ENCODE peak calls at places on chromosomes 5 and 9, in six cellular contexts. One of them, this sample, is unnamed.

GRCh38 chr5:74424162-74424868 is 216.2 kb downstream of the ENC1 start:
- DNase-seq in neuronal stem cell: no peak
- DNase-seq in H1: no peak
- DNase-seq in IMR-90: no peak
- DNase-seq in H9: no peak
- DNase-seq in mesenchymal stem cell: no peak
- DNase-seq in this sample: peak

GRCh38 chr5:441996-442334 is 1.0 kb upstream of the EXOC3 start:
- DNase-seq in mesenchymal stem cell: no peak
- DNase-seq in neuronal stem cell: no peak
- DNase-seq in IMR-90: no peak
- DNase-seq in H9: peak
- DNase-seq in H1: no peak
- DNase-seq in this sample: no peak

GRCh38 chr5:116621599-116621998 is 47.0 kb upstream of the SEMA6A start:
- DNase-seq in H1: no peak
- DNase-seq in mesenchymal stem cell: no peak
- DNase-seq in neuronal stem cell: no peak
- DNase-seq in H9: no peak
- DNase-seq in IMR-90: no peak
- DNase-seq in this sample: no peak

GRCh38 chr5:132136906-132137305 is 63.3 kb downstream of the CSF2 start:
- DNase-seq in neuronal stem cell: no peak
- DNase-seq in H9: no peak
- DNase-seq in mesenchymal stem cell: no peak
- DNase-seq in IMR-90: peak
- DNase-seq in H1: no peak
- DNase-seq in this sample: no peak

GRCh38 chr9:127886401-127886972 is 9.0 kb upstream of the AK1 start:
- DNase-seq in mesenchymal stem cell: no peak
- DNase-seq in H9: no peak
- DNase-seq in H1: no peak
- DNase-seq in neuronal stem cell: no peak
- DNase-seq in IMR-90: no peak
- DNase-seq in this sample: no peak

GRCh38 chr5:138702166-138702826 is 50.9 kb upstream of the CTNNA1 start:
- DNase-seq in H9: no peak
- DNase-seq in IMR-90: peak
- DNase-seq in H1: no peak
- DNase-seq in neuronal stem cell: no peak
- DNase-seq in mesenchymal stem cell: no peak
- DNase-seq in this sample: no peak

GRCh38 chr5:172185096-172185461 is 2.9 kb downstream of the STK10 start:
- DNase-seq in H9: no peak
- DNase-seq in mesenchymal stem cell: no peak
- DNase-seq in H1: no peak
- DNase-seq in IMR-90: no peak
- DNase-seq in neuronal stem cell: no peak
- DNase-seq in this sample: no peak

GRCh38 chr9:137639303-137640051 is 20.7 kb downstream of the EHMT1 start:
- DNase-seq in mesenchymal stem cell: peak
- DNase-seq in H1: no peak
- DNase-seq in IMR-90: no peak
- DNase-seq in neuronal stem cell: no peak
- DNase-seq in H9: no peak
- DNase-seq in this sample: no peak

GRCh38 chr9:129102791-129103594 is 7.6 kb downstream of the CRAT start:
- DNase-seq in neuronal stem cell: no peak
- DNase-seq in H9: peak
- DNase-seq in IMR-90: peak
- DNase-seq in H1: peak
- DNase-seq in mesenchymal stem cell: peak
- DNase-seq in this sample: peak

GRCh38 chr5:38916802-38917201 is 71.0 kb downstream of the OSMR start:
- DNase-seq in H9: no peak
- DNase-seq in mesenchymal stem cell: no peak
- DNase-seq in IMR-90: no peak
- DNase-seq in H1: no peak
- DNase-seq in neuronal stem cell: no peak
- DNase-seq in this sample: no peak

GRCh38 chr5:38911933-38912332 is 66.1 kb downstream of the OSMR start:
- DNase-seq in H1: no peak
- DNase-seq in mesenchymal stem cell: no peak
- DNase-seq in IMR-90: no peak
- DNase-seq in H9: no peak
- DNase-seq in neuronal stem cell: no peak
- DNase-seq in this sample: no peak

DNA sequence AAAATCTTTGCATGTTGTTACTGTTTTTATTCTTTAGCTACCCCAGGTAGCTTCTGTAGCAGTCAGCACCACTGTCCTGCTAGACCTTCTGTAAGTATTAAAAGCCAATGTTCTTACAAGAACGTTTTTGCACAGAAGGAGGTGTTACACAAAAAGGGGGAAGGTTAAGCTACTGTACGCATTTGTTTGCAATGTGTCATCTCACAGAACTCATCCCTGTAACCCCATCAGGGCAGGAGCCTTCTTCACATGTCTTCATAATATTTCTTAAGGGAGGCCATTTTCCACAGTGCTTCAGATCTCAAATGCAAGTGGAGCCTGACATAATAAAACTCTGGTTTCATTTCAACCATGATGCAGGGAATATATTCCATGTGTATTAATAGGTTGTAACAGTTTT is 67.9 kb downstream of the OSMR start:
- DNase-seq in neuronal stem cell: no peak
- DNase-seq in IMR-90: no peak
- DNase-seq in mesenchymal stem cell: peak
- DNase-seq in H1: no peak
- DNase-seq in H9: no peak
- DNase-seq in this sample: no peak
- H3K14ac ChIP-seq in neuronal stem cell: no peak
- H3K14ac ChIP-seq in IMR-90: no peak
- H3K14ac ChIP-seq in mesenchymal stem cell: no peak
- H3K14ac ChIP-seq in H1: no peak
- H3K14ac ChIP-seq in H9: no peak
- H3K14ac ChIP-seq in this sample: no peak

DNA sequence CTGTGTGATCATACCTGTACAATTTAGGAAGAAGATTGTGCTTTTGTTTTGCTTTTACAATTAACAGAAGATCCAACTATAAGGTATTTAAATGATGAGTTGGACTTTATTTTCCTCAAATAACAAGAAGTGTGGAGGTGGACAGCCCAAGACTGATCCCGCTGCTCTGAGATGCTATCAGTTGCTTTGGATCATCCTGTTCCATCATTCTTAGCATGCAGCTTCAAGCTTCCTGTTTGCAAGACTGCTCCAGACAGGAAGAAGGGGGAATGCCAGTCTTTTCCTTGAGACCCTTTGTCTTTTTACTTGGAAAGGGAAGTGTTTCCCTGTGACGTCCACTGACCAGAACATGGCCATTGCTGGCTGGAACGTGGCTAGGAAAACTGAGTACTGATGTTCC is 250.8 kb downstream of the ZSWIM6 start:
- DNase-seq in H1: no peak
- DNase-seq in IMR-90: no peak
- DNase-seq in mesenchymal stem cell: no peak
- DNase-seq in neuronal stem cell: no peak
- DNase-seq in H9: no peak
- DNase-seq in this sample: no peak
- H3K14ac ChIP-seq in H1: no peak
- H3K14ac ChIP-seq in IMR-90: no peak
- H3K14ac ChIP-seq in mesenchymal stem cell: no peak
- H3K14ac ChIP-seq in neuronal stem cell: no peak
- H3K14ac ChIP-seq in H9: no peak
- H3K14ac ChIP-seq in this sample: no peak

GRCh38 chr5:59092758-59093157 is 509.9 kb downstream of the RAB3C start:
- DNase-seq in IMR-90: no peak
- DNase-seq in neuronal stem cell: no peak
- DNase-seq in mesenchymal stem cell: no peak
- DNase-seq in H1: no peak
- DNase-seq in H9: no peak
- DNase-seq in this sample: no peak

GRCh38 chr5:59098743-59099142 is 515.9 kb downstream of the RAB3C start:
- DNase-seq in IMR-90: no peak
- DNase-seq in H1: no peak
- DNase-seq in H9: no peak
- DNase-seq in mesenchymal stem cell: no peak
- DNase-seq in neuronal stem cell: no peak
- DNase-seq in this sample: no peak

GRCh38 chr5:59093329-59093728 is 510.5 kb downstream of the RAB3C start:
- DNase-seq in H9: no peak
- DNase-seq in mesenchymal stem cell: no peak
- DNase-seq in H1: no peak
- DNase-seq in IMR-90: peak
- DNase-seq in neuronal stem cell: no peak
- DNase-seq in this sample: no peak

GRCh38 chr5:59097116-59097515 is 514.2 kb downstream of the RAB3C start:
- DNase-seq in mesenchymal stem cell: peak
- DNase-seq in H9: no peak
- DNase-seq in H1: no peak
- DNase-seq in IMR-90: peak
- DNase-seq in neuronal stem cell: no peak
- DNase-seq in this sample: no peak

GRCh38 chr5:59095480-59095879 is 512.6 kb downstream of the RAB3C start:
- DNase-seq in mesenchymal stem cell: peak
- DNase-seq in neuronal stem cell: no peak
- DNase-seq in H9: no peak
- DNase-seq in H1: no peak
- DNase-seq in IMR-90: peak
- DNase-seq in this sample: no peak
- H3K14ac ChIP-seq in mesenchymal stem cell: no peak
- H3K14ac ChIP-seq in neuronal stem cell: no peak
- H3K14ac ChIP-seq in H9: no peak
- H3K14ac ChIP-seq in H1: no peak
- H3K14ac ChIP-seq in IMR-90: no peak
- H3K14ac ChIP-seq in this sample: no peak

DNA sequence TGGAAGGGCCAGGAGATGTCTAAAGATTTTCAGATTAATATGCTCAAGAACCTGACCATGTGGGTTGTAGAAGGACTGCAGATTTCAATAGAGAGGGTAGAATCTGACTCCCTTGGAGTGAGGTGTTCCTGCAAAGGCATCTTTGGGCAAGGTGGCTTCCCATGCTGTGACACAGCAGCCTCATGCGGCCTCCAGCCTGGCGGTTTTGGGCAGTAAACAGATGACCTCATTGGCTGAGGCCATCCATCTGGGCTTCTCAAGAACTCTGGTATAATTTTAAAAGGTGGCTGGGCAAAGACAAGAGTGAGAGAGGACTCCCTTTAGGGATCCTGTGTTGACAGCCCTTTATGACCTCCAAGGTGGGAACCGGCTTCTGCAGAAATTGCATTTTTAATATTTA is 90.3 kb upstream of the ERCC6L2 start:
- DNase-seq in IMR-90: peak
- DNase-seq in neuronal stem cell: no peak
- DNase-seq in H1: peak
- DNase-seq in mesenchymal stem cell: peak
- DNase-seq in H9: no peak
- DNase-seq in this sample: no peak
- H3K14ac ChIP-seq in IMR-90: no peak
- H3K14ac ChIP-seq in neuronal stem cell: no peak
- H3K14ac ChIP-seq in H1: no peak
- H3K14ac ChIP-seq in mesenchymal stem cell: no peak
- H3K14ac ChIP-seq in H9: no peak
- H3K14ac ChIP-seq in this sample: no peak

GRCh38 chr9:114321759-114322158 is 1.1 kb upstream of the ORM1 start:
- DNase-seq in H9: no peak
- DNase-seq in mesenchymal stem cell: no peak
- DNase-seq in IMR-90: peak
- DNase-seq in H1: no peak
- DNase-seq in neuronal stem cell: no peak
- DNase-seq in this sample: peak

GRCh38 chr9:114327749-114328148 is 1.9 kb upstream of the ORM2 start:
- DNase-seq in IMR-90: no peak
- DNase-seq in H1: no peak
- DNase-seq in H9: peak
- DNase-seq in neuronal stem cell: no peak
- DNase-seq in mesenchymal stem cell: no peak
- DNase-seq in this sample: no peak

GRCh38 chr9:114319147-114319546 is 3.8 kb upstream of the ORM1 start:
- DNase-seq in mesenchymal stem cell: no peak
- DNase-seq in IMR-90: no peak
- DNase-seq in H1: no peak
- DNase-seq in neuronal stem cell: no peak
- DNase-seq in H9: no peak
- DNase-seq in this sample: no peak

DNA sequence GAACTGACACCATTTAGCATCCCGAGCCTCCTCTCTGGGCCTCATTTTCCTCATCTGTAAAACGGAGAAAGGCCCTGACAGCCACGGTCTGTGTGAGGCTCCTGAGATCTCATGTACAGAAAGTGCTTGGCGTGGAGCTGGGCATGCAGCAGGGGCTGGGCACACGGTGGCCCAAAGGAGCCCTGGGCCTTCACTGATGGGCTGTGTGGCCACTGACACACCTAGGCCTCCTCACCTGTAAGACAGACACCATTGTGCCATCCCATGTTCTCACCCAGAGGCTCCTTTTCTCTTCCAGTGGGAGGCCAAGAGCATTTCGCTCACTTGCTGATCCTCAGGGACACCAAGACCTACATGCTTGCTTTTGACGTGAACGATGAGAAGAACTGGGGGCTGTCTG is 1.6 kb downstream of the ORM1 start:
- DNase-seq in mesenchymal stem cell: no peak
- DNase-seq in neuronal stem cell: no peak
- DNase-seq in H1: no peak
- DNase-seq in H9: peak
- DNase-seq in IMR-90: no peak
- DNase-seq in this sample: no peak
- H3K14ac ChIP-seq in mesenchymal stem cell: peak
- H3K14ac ChIP-seq in neuronal stem cell: no peak
- H3K14ac ChIP-seq in H1: no peak
- H3K14ac ChIP-seq in H9: no peak
- H3K14ac ChIP-seq in IMR-90: no peak
- H3K14ac ChIP-seq in this sample: no peak

GRCh38 chr5:180153099-180153498 is 55.9 kb downstream of the RASGEF1C start:
- DNase-seq in H1: no peak
- DNase-seq in IMR-90: no peak
- DNase-seq in mesenchymal stem cell: no peak
- DNase-seq in H9: no peak
- DNase-seq in neuronal stem cell: no peak
- DNase-seq in this sample: no peak
- H3K14ac ChIP-seq in H1: no peak
- H3K14ac ChIP-seq in IMR-90: no peak
- H3K14ac ChIP-seq in mesenchymal stem cell: no peak
- H3K14ac ChIP-seq in H9: no peak
- H3K14ac ChIP-seq in neuronal stem cell: no peak
- H3K14ac ChIP-seq in this sample: no peak

DNA sequence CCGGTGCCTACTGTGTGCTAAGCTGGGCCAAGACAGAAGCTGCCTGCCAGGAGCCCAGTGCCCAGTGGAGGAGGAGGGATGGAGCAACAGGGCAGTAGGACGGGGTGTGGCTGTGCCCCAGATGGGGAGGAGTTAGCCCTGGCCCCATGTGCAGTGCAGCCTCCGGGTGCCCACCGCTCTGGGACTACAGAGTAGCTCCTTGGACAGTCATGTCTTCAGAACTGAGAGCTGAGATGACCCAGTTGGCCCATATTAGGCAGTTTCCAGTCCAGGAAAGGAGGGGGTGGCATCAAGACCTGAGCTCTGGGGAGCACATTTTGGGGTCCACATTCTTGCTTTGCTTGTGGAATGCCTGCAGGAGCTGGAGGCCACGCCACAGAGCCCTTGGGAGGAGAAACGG is 46.6 kb upstream of the FCN1 start:
- DNase-seq in neuronal stem cell: no peak
- DNase-seq in IMR-90: no peak
- DNase-seq in H1: no peak
- DNase-seq in H9: no peak
- DNase-seq in mesenchymal stem cell: no peak
- DNase-seq in this sample: no peak
- H3K14ac ChIP-seq in neuronal stem cell: no peak
- H3K14ac ChIP-seq in IMR-90: no peak
- H3K14ac ChIP-seq in H1: no peak
- H3K14ac ChIP-seq in H9: no peak
- H3K14ac ChIP-seq in mesenchymal stem cell: no peak
- H3K14ac ChIP-seq in this sample: no peak

GRCh38 chr5:170375283-170375682 is 13.9 kb downstream of the KCNMB1 start:
- DNase-seq in H1: no peak
- DNase-seq in neuronal stem cell: no peak
- DNase-seq in H9: no peak
- DNase-seq in mesenchymal stem cell: no peak
- DNase-seq in IMR-90: no peak
- DNase-seq in this sample: no peak
- H3K14ac ChIP-seq in H1: no peak
- H3K14ac ChIP-seq in neuronal stem cell: no peak
- H3K14ac ChIP-seq in H9: no peak
- H3K14ac ChIP-seq in mesenchymal stem cell: peak
- H3K14ac ChIP-seq in IMR-90: no peak
- H3K14ac ChIP-seq in this sample: no peak

This sample was measured in trophoblast cell.